ENCODE peak calls at places on chromosomes 7 and 10, in nine cellular contexts. J, S, K, A, R, L, M, D and I are unnamed samples.

GRCh38 chr10:102242118-102242485 is 790 bp upstream of the PITX3 start:
- DNase-seq in M (no peak), D (no peak), L (no peak), S (no peak), A (peak), J (no peak), R (no peak), K (no peak), I (no peak)

GRCh38 chr10:29955308-29955935 is 104.0 kb downstream of the JCAD start:
- DNase-seq in D (no peak), R (no peak), L (no peak), K (no peak), M (no peak), S (no peak), J (no peak), A (no peak), I (peak)

GRCh38 chr10:14507156-14507555 is 176.4 kb upstream of the FRMD4A start:
- DNase-seq in D (no peak), S (no peak), L (peak), K (no peak), A (no peak), J (no peak), R (no peak), M (no peak), I (no peak)

GRCh38 chr7:149552778-149553177 is 55.2 kb upstream of the ZNF746 start:
- DNase-seq in L (no peak), K (no peak), R (no peak), J (no peak), A (no peak), M (no peak), D (no peak), S (no peak), I (no peak)

GRCh38 chr10:114110174-114110972 is 63.6 kb downstream of the CCDC186 start:
- DNase-seq in S (no peak), K (no peak), D (no peak), R (peak), L (no peak), J (no peak), M (no peak), A (peak), I (no peak)

GRCh38 chr7:21507627-21508343 is 35.1 kb upstream of the DNAH11 start:
- DNase-seq in K (peak), A (peak), L (no peak), M (no peak), J (peak), D (peak), S (no peak), R (peak), I (peak)

GRCh38 chr7:2734761-2735571 is 47.0 kb downstream of the AMZ1 start:
- DNase-seq in K (no peak), L (no peak), J (no peak), A (no peak), S (no peak), M (no peak), R (no peak), D (no peak), I (no peak)

GRCh38 chr7:139079861-139080260 is 29.7 kb downstream of the ZC3HAV1 start:
- DNase-seq in K (no peak), J (no peak), A (no peak), R (no peak), M (no peak), S (no peak), L (no peak), D (no peak), I (no peak)

GRCh38 chr10:20299037-20299557 is 482.9 kb downstream of the PLXDC2 start:
- DNase-seq in J (peak), M (no peak), A (no peak), L (no peak), R (no peak), D (no peak), K (no peak), S (no peak), I (no peak)

GRCh38 chr10:33116293-33116697 is 158.3 kb upstream of the ITGB1 start:
- DNase-seq in S (no peak), D (no peak), K (peak), L (peak), M (no peak), A (peak), R (no peak), J (peak), I (no peak)

GRCh38 chr10:118342638-118343020 is 505 bp upstream of the FAM204A start:
- DNase-seq in J (no peak), R (no peak), A (peak), M (no peak), D (no peak), L (no peak), S (no peak), K (peak), I (no peak)

GRCh38 chr7:129829677-129830631 is 122.8 kb downstream of the UBE2H start:
- DNase-seq in M (no peak), J (peak), S (peak), R (peak), L (peak), K (peak), A (peak), D (peak), I (peak)